ENCODE peak calls at places on chromosome 7, in nine cellular contexts. G, I, W, M, S, P, R, O and A are unnamed samples.

GRCh38 chr7:139431459-139431858 is 52.0 kb downstream of the KLRG2 start:
- DNase-seq in G (no peak), I (no peak), W (no peak), M (no peak), S (no peak), P (no peak), R (no peak), O (no peak), A (no peak)

GRCh38 chr7:44307905-44308740 is 17.3 kb downstream of the CAMK2B start:
- DNase-seq in G (no peak), I (no peak), W (no peak), M (no peak), S (no peak), P (no peak), R (peak), O (peak), A (no peak)

GRCh38 chr7:70569335-70569819 is 562.6 kb upstream of the GALNT17 start:
- DNase-seq in G (peak), I (peak), W (no peak), M (no peak), S (no peak), P (no peak), R (no peak), O (no peak), A (no peak)

GRCh38 chr7:45685619-45686240 is 111.6 kb downstream of the ADCY1 start:
- DNase-seq in G (no peak), I (no peak), W (no peak), M (no peak), S (no peak), P (no peak), R (no peak), O (no peak), A (no peak)

GRCh38 chr7:134932707-134933370 is 53.5 kb upstream of the AGBL3 start:
- DNase-seq in G (no peak), I (peak), W (no peak), M (no peak), S (no peak), P (no peak), R (peak), O (no peak), A (no peak)

GRCh38 chr7:38660427-38661099 is 29.4 kb upstream of the AMPH start:
- DNase-seq in G (peak), I (peak), W (peak), M (peak), S (no peak), P (no peak), R (no peak), O (peak), A (peak)

GRCh38 chr7:139680676-139681462 is 96.9 kb downstream of the HIPK2 start:
- DNase-seq in G (peak), I (peak), W (peak), M (no peak), S (peak), P (peak), R (peak), O (no peak), A (peak)

GRCh38 chr7:137715546-137715945 is 131.2 kb downstream of the DGKI start:
- DNase-seq in G (no peak), I (no peak), W (no peak), M (no peak), S (no peak), P (no peak), R (no peak), O (no peak), A (no peak)

GRCh38 chr7:150322114-150322832 is 882 bp upstream of the LRRC61 start:
- DNase-seq in G (peak), I (peak), W (no peak), M (peak), S (no peak), P (no peak), R (no peak), O (no peak), A (peak)

GRCh38 chr7:80826520-80827237 is 92.2 kb downstream of the SEMA3C start:
- DNase-seq in G (no peak), I (no peak), W (no peak), M (no peak), S (no peak), P (no peak), R (no peak), O (no peak), A (no peak)

GRCh38 chr7:75946207-75946855 is 31.4 kb downstream of the POR start:
- DNase-seq in G (no peak), I (no peak), W (no peak), M (no peak), S (no peak), P (no peak), R (no peak), O (no peak), A (no peak)